ENCODE peak calls at places on chromosomes 7 and 10, in seven cellular contexts. L, O, R, H, P, D and T are unnamed samples.

GRCh38 chr7:156950381-156950858 is 908 bp downstream of the NOM1 start:
- DNase-seq in L (no peak), O (no peak), R (peak; percentile 15), H (no peak), P (no peak), D (no peak), T (no peak)

GRCh38 chr10:128912568-128913311 is 554.3 kb upstream of the MGMT start:
- DNase-seq in L (no peak), O (peak; percentile 83), R (no peak), H (no peak), P (no peak), D (no peak), T (no peak)

GRCh38 chr10:85916999-85917573 is 449.5 kb downstream of the GRID1 start:
- DNase-seq in L (no peak), O (no peak), R (no peak), H (no peak), P (no peak), D (no peak), T (no peak)

GRCh38 chr10:10055656-10056445 is 961.8 kb upstream of the CELF2 start:
- DNase-seq in L (no peak), O (no peak), R (no peak), H (no peak), P (no peak), D (no peak), T (no peak)

GRCh38 chr7:102925962-102926825 is 13.4 kb downstream of the LRRC17 start:
- DNase-seq in L (no peak), O (no peak), R (no peak), H (no peak), P (no peak), D (no peak), T (no peak)

GRCh38 chr7:121766676-121767075 is 106.3 kb upstream of the PTPRZ1 start:
- DNase-seq in L (no peak), O (no peak), R (no peak), H (no peak), P (no peak), D (no peak), T (no peak)

GRCh38 chr10:102508506-102508905 is 4.7 kb downstream of the SUFU start:
- DNase-seq in L (no peak), O (peak; percentile 39), R (no peak), H (no peak), P (no peak), D (no peak), T (no peak)

GRCh38 chr10:112367516-112367915 is 6.4 kb upstream of the ACSL5 start:
- DNase-seq in L (no peak), O (no peak), R (no peak), H (no peak), P (no peak), D (no peak), T (no peak)

GRCh38 chr10:3754727-3755439 is 30.1 kb downstream of the KLF6 start:
- DNase-seq in L (no peak), O (peak; percentile 68), R (no peak), H (peak; percentile 60), P (no peak), D (no peak), T (peak; percentile 78)

GRCh38 chr7:44520574-44520973 is 20.6 kb downstream of the NPC1L1 start:
- DNase-seq in L (no peak), O (no peak), R (no peak), H (no peak), P (no peak), D (no peak), T (no peak)

GRCh38 chr7:151876112-151876898 is 610 bp downstream of the PRKAG2 start:
- DNase-seq in L (peak; percentile 95), O (peak; percentile 27), R (peak; percentile 49), H (no peak), P (peak; percentile 83), D (peak; percentile 91), T (peak; percentile 90)

GRCh38 chr7:139523199-139523941 is at the start of gene CLEC2L:
- DNase-seq in L (no peak), O (peak; percentile 14), R (no peak), H (no peak), P (no peak), D (no peak), T (no peak)

GRCh38 chr10:48467669-48468068 is 137.2 kb downstream of the ARHGAP22 start:
- DNase-seq in L (no peak), O (no peak), R (no peak), H (no peak), P (no peak), D (no peak), T (no peak)

GRCh38 chr7:134643131-134643530 is 3.5 kb upstream of the BPGM start:
- DNase-seq in L (no peak), O (no peak), R (no peak), H (no peak), P (no peak), D (no peak), T (no peak)

GRCh38 chr7:45897042-45897690 is 8.9 kb downstream of the IGFBP1 start:
- DNase-seq in L (no peak), O (no peak), R (no peak), H (no peak), P (no peak), D (no peak), T (no peak)

GRCh38 chr7:95229301-95229700 is 95.0 kb downstream of the PON1 start:
- DNase-seq in L (no peak), O (no peak), R (no peak), H (no peak), P (no peak), D (no peak), T (no peak)

GRCh38 chr10:92420554-92421275 is 129.7 kb downstream of the MARCHF5 start:
- DNase-seq in L (peak; percentile 80), O (no peak), R (no peak), H (no peak), P (no peak), D (no peak), T (no peak)

GRCh38 chr10:55627526-55628170 is 733.4 kb downstream of the ZWINT start:
- DNase-seq in L (peak; percentile 39), O (no peak), R (no peak), H (no peak), P (no peak), D (peak; percentile 36), T (no peak)

GRCh38 chr7:36677769-36678435 is 46.4 kb downstream of the AOAH start:
- DNase-seq in L (no peak), O (no peak), R (no peak), H (no peak), P (no peak), D (no peak), T (peak; percentile 86)

GRCh38 chr10:5413012-5413938 is 918 bp downstream of the NET1 start:
- DNase-seq in L (no peak), O (no peak), R (peak; percentile 35), H (peak; percentile 12), P (no peak), D (no peak), T (no peak)

GRCh38 chr10:86979977-86980448 is 11.7 kb downstream of the ADIRF start:
- DNase-seq in L (no peak), O (no peak), R (no peak), H (no peak), P (peak; percentile 58), D (no peak), T (no peak)

GRCh38 chr10:69451784-69452251 is 553 bp downstream of the TSPAN15 start:
- DNase-seq in L (peak; percentile 91), O (no peak), R (no peak), H (no peak), P (no peak), D (peak; percentile 89), T (no peak)

GRCh38 chr10:1464866-1465265 is 272.5 kb downstream of the ADARB2 start:
- DNase-seq in L (no peak), O (no peak), R (no peak), H (no peak), P (no peak), D (no peak), T (no peak)

GRCh38 chr10:96814264-96814663 is 17.8 kb upstream of the LCOR start:
- DNase-seq in L (no peak), O (no peak), R (no peak), H (peak; percentile 70), P (no peak), D (no peak), T (no peak)